ENCODE peak calls at places on chromosome 4, in nine cellular contexts. One of them, this sample, is unnamed.

GRCh38 chr4:1192091-1192492 is 19.7 kb upstream of the SPON2 start:
- DNase-seq in body of pancreas: peak
- DNase-seq in germinal center: no peak
- DNase-seq in head of caudate nucleus: peak
- DNase-seq in H4: peak
- DNase-seq in AG04449: peak
- DNase-seq in nucleus accumbens: peak
- DNase-seq in cardiac fibroblast: peak
- DNase-seq in occipital lobe: peak
- DNase-seq in this sample: no peak

GRCh38 chr4:139020384-139020783 is 4.8 kb downstream of the NOCT start:
- DNase-seq in body of pancreas: no peak
- DNase-seq in germinal center: no peak
- DNase-seq in head of caudate nucleus: no peak
- DNase-seq in H4: no peak
- DNase-seq in AG04449: no peak
- DNase-seq in nucleus accumbens: no peak
- DNase-seq in cardiac fibroblast: no peak
- DNase-seq in occipital lobe: no peak
- DNase-seq in this sample: peak

GRCh38 chr4:130124066-130124465 is 1028.1 kb downstream of the C4orf33 start:
- DNase-seq in body of pancreas: no peak
- DNase-seq in germinal center: no peak
- DNase-seq in head of caudate nucleus: no peak
- DNase-seq in H4: no peak
- DNase-seq in AG04449: no peak
- DNase-seq in nucleus accumbens: no peak
- DNase-seq in cardiac fibroblast: no peak
- DNase-seq in occipital lobe: no peak
- DNase-seq in this sample: no peak

GRCh38 chr4:69546121-69546520 is 50.4 kb upstream of the UGT2B4 start:
- DNase-seq in body of pancreas: no peak
- DNase-seq in germinal center: no peak
- DNase-seq in head of caudate nucleus: no peak
- DNase-seq in H4: peak
- DNase-seq in AG04449: no peak
- DNase-seq in nucleus accumbens: no peak
- DNase-seq in cardiac fibroblast: no peak
- DNase-seq in occipital lobe: no peak
- DNase-seq in this sample: peak

GRCh38 chr4:38078590-38079381 is 118.6 kb downstream of the PTTG2 start:
- DNase-seq in body of pancreas: no peak
- DNase-seq in germinal center: no peak
- DNase-seq in head of caudate nucleus: no peak
- DNase-seq in H4: peak
- DNase-seq in AG04449: peak
- DNase-seq in nucleus accumbens: no peak
- DNase-seq in cardiac fibroblast: peak
- DNase-seq in occipital lobe: no peak
- DNase-seq in this sample: no peak

GRCh38 chr4:113433536-113434246 is 327.8 kb downstream of the CAMK2D start:
- DNase-seq in body of pancreas: no peak
- DNase-seq in germinal center: no peak
- DNase-seq in head of caudate nucleus: no peak
- DNase-seq in H4: no peak
- DNase-seq in AG04449: no peak
- DNase-seq in nucleus accumbens: no peak
- DNase-seq in cardiac fibroblast: peak
- DNase-seq in occipital lobe: no peak
- DNase-seq in this sample: no peak

GRCh38 chr4:89753601-89754066 is 83.3 kb downstream of the SNCA start:
- DNase-seq in body of pancreas: no peak
- DNase-seq in germinal center: no peak
- DNase-seq in head of caudate nucleus: no peak
- DNase-seq in H4: peak
- DNase-seq in AG04449: peak
- DNase-seq in nucleus accumbens: no peak
- DNase-seq in cardiac fibroblast: peak
- DNase-seq in occipital lobe: no peak
- DNase-seq in this sample: no peak

GRCh38 chr4:89425023-89425422 is 117.4 kb upstream of the GPRIN3 start:
- DNase-seq in body of pancreas: no peak
- DNase-seq in germinal center: no peak
- DNase-seq in head of caudate nucleus: no peak
- DNase-seq in H4: no peak
- DNase-seq in AG04449: no peak
- DNase-seq in nucleus accumbens: no peak
- DNase-seq in cardiac fibroblast: no peak
- DNase-seq in occipital lobe: no peak
- DNase-seq in this sample: no peak

GRCh38 chr4:38759077-38759789 is 23.6 kb downstream of the TLR10 start:
- DNase-seq in body of pancreas: peak
- DNase-seq in germinal center: peak
- DNase-seq in head of caudate nucleus: peak
- DNase-seq in H4: peak
- DNase-seq in AG04449: no peak
- DNase-seq in nucleus accumbens: peak
- DNase-seq in cardiac fibroblast: peak
- DNase-seq in occipital lobe: peak
- DNase-seq in this sample: peak

GRCh38 chr4:34105311-34105710 is 2139.0 kb downstream of the ARAP2 start:
- DNase-seq in body of pancreas: no peak
- DNase-seq in germinal center: no peak
- DNase-seq in head of caudate nucleus: no peak
- DNase-seq in H4: no peak
- DNase-seq in AG04449: no peak
- DNase-seq in nucleus accumbens: no peak
- DNase-seq in cardiac fibroblast: peak
- DNase-seq in occipital lobe: no peak
- DNase-seq in this sample: no peak

GRCh38 chr4:153228512-153229145 is 24.4 kb downstream of the TRIM2 start:
- DNase-seq in body of pancreas: no peak
- DNase-seq in germinal center: no peak
- DNase-seq in head of caudate nucleus: peak
- DNase-seq in H4: no peak
- DNase-seq in AG04449: no peak
- DNase-seq in nucleus accumbens: no peak
- DNase-seq in cardiac fibroblast: no peak
- DNase-seq in occipital lobe: no peak
- DNase-seq in this sample: no peak

GRCh38 chr4:158496030-158496741 is 25.5 kb upstream of the RXFP1 start:
- DNase-seq in body of pancreas: peak
- DNase-seq in germinal center: peak
- DNase-seq in head of caudate nucleus: peak
- DNase-seq in H4: no peak
- DNase-seq in AG04449: no peak
- DNase-seq in nucleus accumbens: no peak
- DNase-seq in cardiac fibroblast: peak
- DNase-seq in occipital lobe: peak
- DNase-seq in this sample: peak

GRCh38 chr4:107930821-107931774 is at the start of gene CYP2U1:
- DNase-seq in body of pancreas: peak
- DNase-seq in germinal center: peak
- DNase-seq in head of caudate nucleus: peak
- DNase-seq in H4: peak
- DNase-seq in AG04449: no peak
- DNase-seq in nucleus accumbens: peak
- DNase-seq in cardiac fibroblast: peak
- DNase-seq in occipital lobe: peak
- DNase-seq in this sample: peak

GRCh38 chr4:25958110-25958509 is 44.1 kb downstream of the SMIM20 start:
- DNase-seq in body of pancreas: no peak
- DNase-seq in germinal center: no peak
- DNase-seq in head of caudate nucleus: no peak
- DNase-seq in H4: no peak
- DNase-seq in AG04449: no peak
- DNase-seq in nucleus accumbens: no peak
- DNase-seq in cardiac fibroblast: no peak
- DNase-seq in occipital lobe: no peak
- DNase-seq in this sample: no peak

GRCh38 chr4:83561381-83561780 is 25.5 kb downstream of the GPAT3 start:
- DNase-seq in body of pancreas: peak
- DNase-seq in germinal center: no peak
- DNase-seq in head of caudate nucleus: no peak
- DNase-seq in H4: peak
- DNase-seq in AG04449: no peak
- DNase-seq in nucleus accumbens: no peak
- DNase-seq in cardiac fibroblast: peak
- DNase-seq in occipital lobe: no peak
- DNase-seq in this sample: no peak

GRCh38 chr4:2667428-2667827 is 88.7 kb downstream of the TNIP2 start:
- DNase-seq in body of pancreas: no peak
- DNase-seq in germinal center: no peak
- DNase-seq in head of caudate nucleus: no peak
- DNase-seq in H4: no peak
- DNase-seq in AG04449: no peak
- DNase-seq in nucleus accumbens: no peak
- DNase-seq in cardiac fibroblast: no peak
- DNase-seq in occipital lobe: no peak
- DNase-seq in this sample: no peak

GRCh38 chr4:158534727-158535126 is 13.0 kb downstream of the RXFP1 start:
- DNase-seq in body of pancreas: no peak
- DNase-seq in germinal center: no peak
- DNase-seq in head of caudate nucleus: no peak
- DNase-seq in H4: no peak
- DNase-seq in AG04449: no peak
- DNase-seq in nucleus accumbens: no peak
- DNase-seq in cardiac fibroblast: no peak
- DNase-seq in occipital lobe: no peak
- DNase-seq in this sample: no peak

GRCh38 chr4:142383800-142384470 is 462.2 kb downstream of the INPP4B start:
- DNase-seq in body of pancreas: no peak
- DNase-seq in germinal center: no peak
- DNase-seq in head of caudate nucleus: no peak
- DNase-seq in H4: no peak
- DNase-seq in AG04449: no peak
- DNase-seq in nucleus accumbens: no peak
- DNase-seq in cardiac fibroblast: no peak
- DNase-seq in occipital lobe: no peak
- DNase-seq in this sample: no peak

GRCh38 chr4:79439489-79439888 is 31.5 kb upstream of the GK2 start:
- DNase-seq in body of pancreas: no peak
- DNase-seq in germinal center: no peak
- DNase-seq in head of caudate nucleus: no peak
- DNase-seq in H4: no peak
- DNase-seq in AG04449: no peak
- DNase-seq in nucleus accumbens: no peak
- DNase-seq in cardiac fibroblast: no peak
- DNase-seq in occipital lobe: no peak
- DNase-seq in this sample: no peak

GRCh38 chr4:1204286-1204827 is 32.0 kb upstream of the SPON2 start:
- DNase-seq in body of pancreas: no peak
- DNase-seq in germinal center: no peak
- DNase-seq in head of caudate nucleus: no peak
- DNase-seq in H4: no peak
- DNase-seq in AG04449: no peak
- DNase-seq in nucleus accumbens: no peak
- DNase-seq in cardiac fibroblast: no peak
- DNase-seq in occipital lobe: no peak
- DNase-seq in this sample: no peak

GRCh38 chr4:42454755-42455154 is 57.5 kb downstream of the SHISA3 start:
- DNase-seq in body of pancreas: no peak
- DNase-seq in germinal center: no peak
- DNase-seq in head of caudate nucleus: no peak
- DNase-seq in H4: no peak
- DNase-seq in AG04449: no peak
- DNase-seq in nucleus accumbens: no peak
- DNase-seq in cardiac fibroblast: no peak
- DNase-seq in occipital lobe: no peak
- DNase-seq in this sample: no peak

GRCh38 chr4:108531461-108531860 is 88.9 kb upstream of the RPL34 start:
- DNase-seq in body of pancreas: no peak
- DNase-seq in germinal center: no peak
- DNase-seq in head of caudate nucleus: no peak
- DNase-seq in H4: no peak
- DNase-seq in AG04449: no peak
- DNase-seq in nucleus accumbens: no peak
- DNase-seq in cardiac fibroblast: no peak
- DNase-seq in occipital lobe: no peak
- DNase-seq in this sample: no peak

GRCh38 chr4:184833046-184833838 is 7.5 kb upstream of the ACSL1 start:
- DNase-seq in body of pancreas: no peak
- DNase-seq in germinal center: no peak
- DNase-seq in head of caudate nucleus: no peak
- DNase-seq in H4: no peak
- DNase-seq in AG04449: no peak
- DNase-seq in nucleus accumbens: no peak
- DNase-seq in cardiac fibroblast: no peak
- DNase-seq in occipital lobe: no peak
- DNase-seq in this sample: no peak

GRCh38 chr4:111798840-111799239 is 346.4 kb upstream of the FAM241A start:
- DNase-seq in body of pancreas: no peak
- DNase-seq in germinal center: no peak
- DNase-seq in head of caudate nucleus: no peak
- DNase-seq in H4: peak
- DNase-seq in AG04449: no peak
- DNase-seq in nucleus accumbens: no peak
- DNase-seq in cardiac fibroblast: no peak
- DNase-seq in occipital lobe: no peak
- DNase-seq in this sample: no peak

GRCh38 chr4:123379392-123379791 is 17.2 kb upstream of the SPRY1 start:
- DNase-seq in body of pancreas: no peak
- DNase-seq in germinal center: no peak
- DNase-seq in head of caudate nucleus: no peak
- DNase-seq in H4: no peak
- DNase-seq in AG04449: no peak
- DNase-seq in nucleus accumbens: no peak
- DNase-seq in cardiac fibroblast: peak
- DNase-seq in occipital lobe: no peak
- DNase-seq in this sample: no peak

GRCh38 chr4:80125252-80126177 is 52.5 kb upstream of the ANTXR2 start:
- DNase-seq in body of pancreas: no peak
- DNase-seq in germinal center: no peak
- DNase-seq in head of caudate nucleus: no peak
- DNase-seq in H4: peak
- DNase-seq in AG04449: no peak
- DNase-seq in nucleus accumbens: no peak
- DNase-seq in cardiac fibroblast: peak
- DNase-seq in occipital lobe: no peak
- DNase-seq in this sample: no peak

GRCh38 chr4:3765271-3766206 is 646 bp upstream of the ADRA2C start:
- DNase-seq in body of pancreas: peak
- DNase-seq in germinal center: peak
- DNase-seq in head of caudate nucleus: peak
- DNase-seq in H4: no peak
- DNase-seq in AG04449: no peak
- DNase-seq in nucleus accumbens: no peak
- DNase-seq in cardiac fibroblast: peak
- DNase-seq in occipital lobe: peak
- DNase-seq in this sample: peak

GRCh38 chr4:139611391-139611790 is 54.2 kb upstream of the MGST2 start:
- DNase-seq in body of pancreas: no peak
- DNase-seq in germinal center: no peak
- DNase-seq in head of caudate nucleus: no peak
- DNase-seq in H4: no peak
- DNase-seq in AG04449: no peak
- DNase-seq in nucleus accumbens: no peak
- DNase-seq in cardiac fibroblast: no peak
- DNase-seq in occipital lobe: no peak
- DNase-seq in this sample: no peak

GRCh38 chr4:2927696-2928075 is 35.5 kb downstream of the NOP14 start:
- DNase-seq in body of pancreas: no peak
- DNase-seq in germinal center: no peak
- DNase-seq in head of caudate nucleus: no peak
- DNase-seq in H4: no peak
- DNase-seq in AG04449: no peak
- DNase-seq in nucleus accumbens: no peak
- DNase-seq in cardiac fibroblast: no peak
- DNase-seq in occipital lobe: no peak
- DNase-seq in this sample: no peak

This sample was measured in islet precursor cell.